ENCODE peak calls at places on chromosomes 2 and 18, in six cellular contexts. One of them, this sample, is unnamed.

GRCh38 chr2:241895732-241896641 is 26.5 kb downstream of the RTP5 start:
- DNase-seq in heart right ventricle: no peak
- DNase-seq in cardiac muscle cell: peak; percentile 81
- DNase-seq in foreskin keratinocyte: no peak
- DNase-seq in stomach: peak; percentile 27
- DNase-seq in thyroid gland: peak; percentile 27
- DNase-seq in this sample: peak; percentile 62

GRCh38 chr2:131641414-131642206 is 113.9 kb downstream of the CCDC74A start:
- DNase-seq in stomach: no peak
- DNase-seq in heart right ventricle: no peak
- DNase-seq in cardiac muscle cell: peak; percentile 51
- DNase-seq in thyroid gland: no peak
- DNase-seq in foreskin keratinocyte: no peak
- DNase-seq in this sample: no peak

GRCh38 chr2:121805767-121806145 is 50.3 kb downstream of the TSN start:
- DNase-seq in thyroid gland: no peak
- DNase-seq in heart right ventricle: no peak
- DNase-seq in stomach: no peak
- DNase-seq in cardiac muscle cell: no peak
- DNase-seq in foreskin keratinocyte: no peak
- DNase-seq in this sample: no peak

GRCh38 chr18:63897072-63897471 is 9.6 kb downstream of the SERPINB2 start:
- DNase-seq in cardiac muscle cell: peak; percentile 73
- DNase-seq in foreskin keratinocyte: no peak
- DNase-seq in stomach: no peak
- DNase-seq in thyroid gland: no peak
- DNase-seq in heart right ventricle: no peak
- DNase-seq in this sample: no peak

GRCh38 chr2:118032169-118033013 is 18.5 kb upstream of the CCDC93 start:
- DNase-seq in thyroid gland: peak; percentile 25
- DNase-seq in heart right ventricle: no peak
- DNase-seq in cardiac muscle cell: peak; percentile 46
- DNase-seq in stomach: peak; percentile 51
- DNase-seq in foreskin keratinocyte: no peak
- DNase-seq in this sample: peak; percentile 10

GRCh38 chr2:237148624-237149023 is 62.9 kb downstream of the COPS8 start:
- DNase-seq in heart right ventricle: no peak
- DNase-seq in foreskin keratinocyte: no peak
- DNase-seq in stomach: no peak
- DNase-seq in thyroid gland: no peak
- DNase-seq in cardiac muscle cell: no peak
- DNase-seq in this sample: no peak

GRCh38 chr2:167733750-167734149 is 513.6 kb downstream of the STK39 start:
- DNase-seq in stomach: no peak
- DNase-seq in cardiac muscle cell: no peak
- DNase-seq in thyroid gland: no peak
- DNase-seq in heart right ventricle: no peak
- DNase-seq in foreskin keratinocyte: no peak
- DNase-seq in this sample: no peak

GRCh38 chr2:160584972-160585494 is 91.4 kb upstream of the RBMS1 start:
- DNase-seq in heart right ventricle: no peak
- DNase-seq in foreskin keratinocyte: no peak
- DNase-seq in cardiac muscle cell: peak; percentile 57
- DNase-seq in thyroid gland: no peak
- DNase-seq in stomach: no peak
- DNase-seq in this sample: no peak

GRCh38 chr2:194545978-194546377 is 1111.0 kb upstream of the SLC39A10 start:
- DNase-seq in thyroid gland: no peak
- DNase-seq in heart right ventricle: no peak
- DNase-seq in foreskin keratinocyte: no peak
- DNase-seq in stomach: no peak
- DNase-seq in cardiac muscle cell: no peak
- DNase-seq in this sample: no peak

GRCh38 chr2:132448771-132449170 is 32.2 kb downstream of the GPR39 start:
- DNase-seq in stomach: no peak
- DNase-seq in heart right ventricle: no peak
- DNase-seq in foreskin keratinocyte: no peak
- DNase-seq in cardiac muscle cell: peak; percentile 67
- DNase-seq in thyroid gland: peak; percentile 52
- DNase-seq in this sample: peak; percentile 48

GRCh38 chr2:27095745-27096651 is 9.4 kb downstream of the KHK start:
- DNase-seq in cardiac muscle cell: peak; percentile 72
- DNase-seq in heart right ventricle: peak; percentile 64
- DNase-seq in stomach: peak; percentile 64
- DNase-seq in thyroid gland: peak; percentile 49
- DNase-seq in foreskin keratinocyte: no peak
- DNase-seq in this sample: peak; percentile 73

GRCh38 chr2:139271879-139272278 is 491.7 kb upstream of the NXPH2 start:
- DNase-seq in heart right ventricle: no peak
- DNase-seq in stomach: no peak
- DNase-seq in cardiac muscle cell: no peak
- DNase-seq in foreskin keratinocyte: no peak
- DNase-seq in thyroid gland: no peak
- DNase-seq in this sample: no peak

GRCh38 chr2:61328707-61329251 is 142.1 kb downstream of the USP34 start:
- DNase-seq in cardiac muscle cell: no peak
- DNase-seq in foreskin keratinocyte: no peak
- DNase-seq in stomach: no peak
- DNase-seq in thyroid gland: peak; percentile 42
- DNase-seq in heart right ventricle: no peak
- DNase-seq in this sample: no peak

GRCh38 chr18:63259581-63259830 is 60.1 kb downstream of the BCL2 start:
- DNase-seq in stomach: no peak
- DNase-seq in heart right ventricle: no peak
- DNase-seq in foreskin keratinocyte: no peak
- DNase-seq in thyroid gland: no peak
- DNase-seq in cardiac muscle cell: no peak
- DNase-seq in this sample: no peak

GRCh38 chr2:100422320-100422719 is 4.9 kb upstream of the CHST10 start:
- DNase-seq in stomach: no peak
- DNase-seq in foreskin keratinocyte: no peak
- DNase-seq in heart right ventricle: no peak
- DNase-seq in cardiac muscle cell: peak; percentile 55
- DNase-seq in thyroid gland: peak; percentile 20
- DNase-seq in this sample: peak; percentile 55

GRCh38 chr18:26566874-26567273 is 18.5 kb upstream of the KCTD1 start:
- DNase-seq in stomach: no peak
- DNase-seq in cardiac muscle cell: no peak
- DNase-seq in heart right ventricle: no peak
- DNase-seq in thyroid gland: no peak
- DNase-seq in foreskin keratinocyte: no peak
- DNase-seq in this sample: no peak
- TF ChIP-seq CTCF in stomach: no peak
- TF ChIP-seq CTCF in cardiac muscle cell: no peak
- TF ChIP-seq CTCF in heart right ventricle: no peak
- TF ChIP-seq CTCF in thyroid gland: no peak
- TF ChIP-seq CTCF in foreskin keratinocyte: peak; percentile 16
- TF ChIP-seq CTCF in this sample: no peak

GRCh38 chr2:71499691-71500090 is 46.3 kb downstream of the DYSF start:
- DNase-seq in heart right ventricle: no peak
- DNase-seq in cardiac muscle cell: no peak
- DNase-seq in thyroid gland: no peak
- DNase-seq in foreskin keratinocyte: no peak
- DNase-seq in stomach: no peak
- DNase-seq in this sample: no peak
- H3K27ac ChIP-seq in heart right ventricle: peak overlapping the region; percentile 79
- H3K27ac ChIP-seq in cardiac muscle cell: no peak overlapping the region
- H3K27ac ChIP-seq in thyroid gland: no peak overlapping the region
- H3K27ac ChIP-seq in foreskin keratinocyte: no peak overlapping the region
- H3K27ac ChIP-seq in stomach: peak overlapping the region; percentile 64
- H3K27ac ChIP-seq in this sample: no peak overlapping the region

DNA sequence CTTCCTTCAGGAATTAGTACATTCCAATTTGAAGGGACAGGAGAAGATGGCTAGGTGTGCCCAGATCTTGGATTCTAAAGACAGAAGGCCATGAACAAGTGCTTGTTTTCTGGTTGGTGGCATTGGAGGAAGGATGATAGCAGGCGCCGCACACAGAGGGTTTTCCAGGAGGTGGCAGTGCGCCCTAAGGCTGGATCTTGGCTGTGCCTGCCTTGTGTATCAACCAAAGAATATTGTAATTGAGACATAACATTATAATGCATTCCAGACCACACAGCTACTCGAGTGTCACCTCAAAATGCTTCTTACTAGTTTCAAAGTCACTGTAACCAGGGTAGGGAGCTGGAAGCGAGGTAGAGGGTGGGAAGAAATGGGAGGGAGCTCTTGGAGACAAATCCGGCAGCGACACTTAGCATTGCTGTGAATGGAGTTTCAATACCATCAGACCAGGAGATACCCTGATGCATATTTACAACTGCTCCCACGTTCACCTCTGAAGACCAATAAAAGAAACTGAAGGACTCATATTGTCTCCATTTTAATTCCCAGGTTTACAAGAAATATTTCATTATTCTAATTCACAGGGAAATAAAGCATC is 42.5 kb downstream of the CPO start:
- DNase-seq in foreskin keratinocyte: no peak
- DNase-seq in stomach: peak; percentile 71
- DNase-seq in heart right ventricle: peak; percentile 79
- DNase-seq in cardiac muscle cell: peak; percentile 83
- DNase-seq in thyroid gland: peak; percentile 60
- DNase-seq in this sample: peak; percentile 63
- TF ChIP-seq CTCF in foreskin keratinocyte: peak; percentile 90
- TF ChIP-seq CTCF in stomach: peak; percentile 66
- TF ChIP-seq CTCF in heart right ventricle: peak; percentile 87
- TF ChIP-seq CTCF in cardiac muscle cell: peak; percentile 85
- TF ChIP-seq CTCF in thyroid gland: peak; percentile 58
- TF ChIP-seq CTCF in this sample: peak; percentile 84

DNA sequence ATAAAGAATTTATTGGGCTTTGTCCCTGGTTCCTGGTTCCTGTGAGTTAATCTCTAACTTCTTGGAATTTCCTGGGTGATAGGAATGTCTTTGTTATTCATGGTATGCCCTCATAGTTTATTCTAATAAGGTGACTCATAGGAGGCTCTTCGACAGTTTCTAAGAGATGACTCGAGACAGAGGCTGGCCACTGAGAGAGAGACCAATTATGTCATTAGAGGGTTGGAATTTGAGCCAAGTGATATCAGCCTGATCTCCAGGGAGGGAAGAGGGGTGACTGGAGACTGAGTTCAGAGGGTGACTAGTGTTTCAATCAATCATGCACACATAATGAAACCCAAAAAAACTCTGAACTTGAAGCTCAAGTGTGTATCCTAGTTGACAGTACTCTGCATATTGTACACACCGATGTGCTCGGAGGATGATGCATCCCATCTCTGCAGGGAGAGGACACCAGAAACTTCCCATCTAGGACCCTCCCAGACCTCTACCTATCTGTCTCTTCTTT is 185.7 kb downstream of the MTCL1 start:
- DNase-seq in stomach: no peak
- DNase-seq in foreskin keratinocyte: peak; percentile 98
- DNase-seq in heart right ventricle: no peak
- DNase-seq in thyroid gland: no peak
- DNase-seq in cardiac muscle cell: peak; percentile 84
- DNase-seq in this sample: no peak
- H3K27ac ChIP-seq in stomach: no peak overlapping the region
- H3K27ac ChIP-seq in foreskin keratinocyte: peak overlapping the region; percentile 74
- H3K27ac ChIP-seq in heart right ventricle: no peak overlapping the region
- H3K27ac ChIP-seq in thyroid gland: no peak overlapping the region
- H3K27ac ChIP-seq in cardiac muscle cell: no peak overlapping the region
- H3K27ac ChIP-seq in this sample: no peak overlapping the region

DNA sequence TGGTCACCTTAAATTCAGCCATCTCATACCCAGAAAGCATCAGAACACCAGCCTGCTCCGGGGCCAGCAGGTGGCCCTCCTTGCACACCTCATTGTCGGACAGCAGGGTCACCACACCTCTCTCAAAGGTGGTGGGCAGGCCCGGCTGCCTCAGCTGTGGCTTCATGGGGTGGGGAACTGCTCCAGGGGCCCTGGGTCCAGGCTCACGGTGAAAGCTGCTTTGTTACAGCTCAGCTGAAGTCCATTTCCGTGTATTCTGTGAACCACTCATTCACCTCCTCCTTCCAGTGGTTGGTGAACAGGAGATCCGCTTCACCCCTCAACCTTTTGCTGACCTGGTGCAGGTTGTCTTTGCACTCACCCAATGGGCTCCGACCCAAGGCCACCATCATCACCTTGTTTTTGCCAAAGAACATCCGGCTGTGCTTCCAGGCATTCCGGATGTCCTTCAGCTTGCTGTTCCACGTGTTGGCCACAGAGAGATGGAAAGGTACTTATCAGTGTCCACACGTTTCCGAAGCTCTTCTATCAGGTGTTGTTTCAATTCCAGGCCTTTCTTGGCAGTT is 78.6 kb upstream of the LDLRAD4 start:
- DNase-seq in thyroid gland: no peak
- DNase-seq in cardiac muscle cell: no peak
- DNase-seq in heart right ventricle: no peak
- DNase-seq in foreskin keratinocyte: no peak
- DNase-seq in stomach: no peak
- DNase-seq in this sample: peak; percentile 41
- TF ChIP-seq CTCF in thyroid gland: no peak
- TF ChIP-seq CTCF in cardiac muscle cell: no peak
- TF ChIP-seq CTCF in heart right ventricle: no peak
- TF ChIP-seq CTCF in foreskin keratinocyte: no peak
- TF ChIP-seq CTCF in stomach: no peak
- TF ChIP-seq CTCF in this sample: peak; percentile 54

GRCh38 chr2:40210968-40211353 is 240.9 kb downstream of the SLC8A1 start:
- DNase-seq in foreskin keratinocyte: no peak
- DNase-seq in thyroid gland: no peak
- DNase-seq in cardiac muscle cell: no peak
- DNase-seq in stomach: no peak
- DNase-seq in heart right ventricle: no peak
- DNase-seq in this sample: no peak
- H3K27ac ChIP-seq in foreskin keratinocyte: no peak overlapping the region
- H3K27ac ChIP-seq in thyroid gland: no peak overlapping the region
- H3K27ac ChIP-seq in cardiac muscle cell: peak overlapping the region; percentile 26
- H3K27ac ChIP-seq in stomach: no peak overlapping the region
- H3K27ac ChIP-seq in heart right ventricle: no peak overlapping the region
- H3K27ac ChIP-seq in this sample: no peak overlapping the region

GRCh38 chr2:112275314-112275886 is at the start of gene ZC3H6:
- DNase-seq in stomach: peak; percentile 99
- DNase-seq in cardiac muscle cell: peak; percentile 99
- DNase-seq in thyroid gland: peak; percentile 99
- DNase-seq in foreskin keratinocyte: peak; percentile 86
- DNase-seq in heart right ventricle: peak; percentile 99
- DNase-seq in this sample: peak; percentile 98
- TF ChIP-seq CTCF in stomach: peak; percentile 48
- TF ChIP-seq CTCF in cardiac muscle cell: no peak
- TF ChIP-seq CTCF in thyroid gland: no peak
- TF ChIP-seq CTCF in foreskin keratinocyte: peak; percentile 39
- TF ChIP-seq CTCF in heart right ventricle: no peak
- TF ChIP-seq CTCF in this sample: no peak

GRCh38 chr2:8395718-8396117 is 286.1 kb upstream of the ID2 start:
- DNase-seq in stomach: no peak
- DNase-seq in heart right ventricle: no peak
- DNase-seq in thyroid gland: no peak
- DNase-seq in cardiac muscle cell: no peak
- DNase-seq in foreskin keratinocyte: no peak
- DNase-seq in this sample: no peak
- H3K27ac ChIP-seq in stomach: no peak overlapping the region
- H3K27ac ChIP-seq in heart right ventricle: no peak overlapping the region
- H3K27ac ChIP-seq in thyroid gland: no peak overlapping the region
- H3K27ac ChIP-seq in cardiac muscle cell: no peak overlapping the region
- H3K27ac ChIP-seq in foreskin keratinocyte: no peak overlapping the region
- H3K27ac ChIP-seq in this sample: no peak overlapping the region

This sample was measured in WERI-Rb-1.